ENCODE peak calls at places on chromosomes 2 and 18, in four cellular contexts. One of them, this sample, is unnamed.

GRCh38 chr2:231522418-231523180 is 7.6 kb downstream of the NMUR1 start:
- DNase-seq in GM23338: no peak
- DNase-seq in GM23248: peak
- DNase-seq in hepatocyte: no peak
- DNase-seq in this sample: no peak

GRCh38 chr2:29610569-29610968 is 310.8 kb downstream of the ALK start:
- DNase-seq in GM23338: no peak
- DNase-seq in hepatocyte: no peak
- DNase-seq in GM23248: no peak
- DNase-seq in this sample: no peak

GRCh38 chr2:121649402-121649651 is at the start of gene CLASP1:
- DNase-seq in GM23338: peak
- DNase-seq in GM23248: peak
- DNase-seq in hepatocyte: peak
- DNase-seq in this sample: peak

GRCh38 chr18:55239764-55240163 is 280.5 kb upstream of the CCDC68 start:
- DNase-seq in hepatocyte: no peak
- DNase-seq in GM23248: no peak
- DNase-seq in GM23338: no peak
- DNase-seq in this sample: no peak

GRCh38 chr2:45652090-45653050 is 895 bp downstream of the PRKCE start:
- DNase-seq in GM23338: peak
- DNase-seq in hepatocyte: peak
- DNase-seq in GM23248: peak
- DNase-seq in this sample: peak

GRCh38 chr2:172148246-172148645 is 45.5 kb upstream of the DLX2 start:
- DNase-seq in hepatocyte: no peak
- DNase-seq in GM23338: no peak
- DNase-seq in GM23248: peak
- DNase-seq in this sample: no peak

GRCh38 chr18:9653390-9653789 is 39.0 kb upstream of the PPP4R1 start:
- DNase-seq in hepatocyte: no peak
- DNase-seq in GM23338: no peak
- DNase-seq in GM23248: peak
- DNase-seq in this sample: no peak

GRCh38 chr2:108910541-108911396 is 78.3 kb downstream of the EDAR start:
- DNase-seq in hepatocyte: no peak
- DNase-seq in GM23338: no peak
- DNase-seq in GM23248: no peak
- DNase-seq in this sample: no peak

GRCh38 chr2:44941551-44942234 is at the start of gene SIX3:
- DNase-seq in GM23338: peak
- DNase-seq in GM23248: peak
- DNase-seq in hepatocyte: no peak
- DNase-seq in this sample: peak

GRCh38 chr18:24561369-24561768 is 100.9 kb downstream of the HRH4 start:
- DNase-seq in GM23248: no peak
- DNase-seq in hepatocyte: no peak
- DNase-seq in GM23338: no peak
- DNase-seq in this sample: no peak

GRCh38 chr2:30272761-30273573 is 41.6 kb downstream of the LBH start:
- DNase-seq in GM23338: no peak
- DNase-seq in GM23248: peak
- DNase-seq in hepatocyte: peak
- DNase-seq in this sample: no peak

GRCh38 chr18:79577451-79578395 is 101.9 kb upstream of the CTDP1 start:
- DNase-seq in GM23248: peak
- DNase-seq in GM23338: no peak
- DNase-seq in hepatocyte: no peak
- DNase-seq in this sample: no peak
- TF ChIP-seq EZH2phosphoT487 in GM23248: no peak
- TF ChIP-seq EZH2phosphoT487 in GM23338: no peak
- TF ChIP-seq EZH2phosphoT487 in hepatocyte: no peak
- TF ChIP-seq EZH2phosphoT487 in this sample: no peak

GRCh38 chr18:69399253-69399652 is 1.4 kb upstream of the DOK6 start:
- DNase-seq in GM23248: no peak
- DNase-seq in hepatocyte: no peak
- DNase-seq in GM23338: peak
- DNase-seq in this sample: peak

GRCh38 chr18:69401475-69402218 is 959 bp downstream of the DOK6 start:
- DNase-seq in hepatocyte: peak
- DNase-seq in GM23248: peak
- DNase-seq in GM23338: peak
- DNase-seq in this sample: peak

GRCh38 chr18:69400976-69401474 is 337 bp downstream of the DOK6 start:
- DNase-seq in GM23338: peak
- DNase-seq in GM23248: peak
- DNase-seq in hepatocyte: no peak
- DNase-seq in this sample: peak

GRCh38 chr18:69402219-69402989 is 1.7 kb downstream of the DOK6 start:
- DNase-seq in GM23338: peak
- DNase-seq in GM23248: peak
- DNase-seq in hepatocyte: peak
- DNase-seq in this sample: peak

DNA sequence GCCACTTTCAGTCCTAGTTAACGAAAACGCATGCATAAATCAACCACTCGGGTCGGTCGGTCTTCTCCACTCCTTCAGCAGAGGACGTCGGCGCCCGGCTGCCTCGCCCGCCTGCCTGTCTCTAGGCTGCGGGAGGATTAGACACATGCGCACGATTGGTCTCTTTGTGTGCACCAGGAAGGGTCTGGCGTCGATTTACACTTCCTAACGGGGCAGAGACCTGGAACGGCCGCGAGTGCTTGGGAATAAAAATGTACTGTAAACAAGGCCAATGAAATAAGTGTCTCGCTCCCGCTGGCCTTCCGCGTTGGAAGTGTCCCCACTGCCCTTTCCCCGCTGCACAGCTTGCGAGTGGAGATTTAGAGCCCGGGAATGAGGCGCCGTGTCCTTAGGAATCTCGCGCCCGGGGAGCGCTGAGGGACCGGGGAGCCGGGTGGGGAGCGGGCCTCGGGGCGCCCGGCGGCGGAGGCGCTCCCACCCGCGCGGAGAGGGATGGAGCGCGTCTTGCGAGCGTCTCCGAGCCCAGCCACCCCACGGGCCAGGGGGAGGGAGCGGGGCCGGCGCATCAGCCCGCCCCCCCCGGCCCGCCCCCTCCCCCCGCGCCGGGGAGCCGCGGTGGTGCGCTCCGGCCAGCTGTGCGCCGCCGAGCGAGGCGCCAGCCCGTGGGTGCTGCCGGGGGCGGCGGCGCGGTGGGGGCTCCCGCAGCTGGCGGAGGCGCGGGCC is at the start of gene DOK6:
- DNase-seq in hepatocyte: peak
- DNase-seq in GM23248: peak
- DNase-seq in GM23338: peak
- DNase-seq in this sample: peak
- TF ChIP-seq EZH2 in hepatocyte: no peak
- TF ChIP-seq EZH2 in GM23248: no peak
- TF ChIP-seq EZH2 in GM23338: peak
- TF ChIP-seq EZH2 in this sample: no peak

GRCh38 chr2:62501794-62502500 is 4.0 kb downstream of the TMEM17 start:
- DNase-seq in hepatocyte: no peak
- DNase-seq in GM23248: peak
- DNase-seq in GM23338: no peak
- DNase-seq in this sample: no peak

GRCh38 chr2:62504657-62505056 is 1.3 kb downstream of the TMEM17 start:
- DNase-seq in hepatocyte: no peak
- DNase-seq in GM23248: no peak
- DNase-seq in GM23338: no peak
- DNase-seq in this sample: no peak

GRCh38 chr2:62505109-62505508 is 886 bp downstream of the TMEM17 start:
- DNase-seq in GM23338: no peak
- DNase-seq in hepatocyte: no peak
- DNase-seq in GM23248: no peak
- DNase-seq in this sample: no peak

GRCh38 chr2:62506421-62506750 is 391 bp upstream of the TMEM17 start:
- DNase-seq in hepatocyte: no peak
- DNase-seq in GM23248: no peak
- DNase-seq in GM23338: no peak
- DNase-seq in this sample: no peak

GRCh38 chr2:62505649-62506420 is at the start of gene TMEM17:
- DNase-seq in hepatocyte: peak
- DNase-seq in GM23248: peak
- DNase-seq in GM23338: peak
- DNase-seq in this sample: peak
- H3K27ac ChIP-seq in hepatocyte: peak
- H3K27ac ChIP-seq in GM23248: peak
- H3K27ac ChIP-seq in GM23338: peak
- H3K27ac ChIP-seq in this sample: peak

DNA sequence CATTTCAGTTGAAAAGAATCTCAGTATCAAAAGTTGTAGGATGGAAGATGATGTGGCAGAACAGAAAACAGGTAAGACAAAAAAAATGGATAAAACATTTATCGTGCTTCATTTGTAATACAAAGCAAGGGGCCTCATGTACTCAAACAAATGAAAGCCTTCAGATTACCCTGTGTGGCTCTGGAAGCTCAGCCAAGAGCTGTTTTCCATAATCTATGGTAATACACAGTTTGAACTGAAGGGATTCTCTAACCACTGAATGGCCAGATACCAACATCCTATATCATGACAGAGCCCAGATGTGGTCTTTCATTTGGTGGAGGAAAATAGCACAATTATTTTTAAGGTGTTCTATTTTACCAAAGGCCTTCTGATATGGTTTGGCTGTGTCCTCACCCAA is 272.1 kb upstream of the RND3 start:
- DNase-seq in GM23248: no peak
- DNase-seq in hepatocyte: no peak
- DNase-seq in GM23338: peak
- DNase-seq in this sample: no peak
- TF ChIP-seq EZH2phosphoT487 in GM23248: no peak
- TF ChIP-seq EZH2phosphoT487 in hepatocyte: no peak
- TF ChIP-seq EZH2phosphoT487 in GM23338: no peak
- TF ChIP-seq EZH2phosphoT487 in this sample: no peak

GRCh38 chr2:131426727-131427126 is 49.2 kb upstream of the TUBA3D start:
- DNase-seq in GM23338: no peak
- DNase-seq in GM23248: no peak
- DNase-seq in hepatocyte: no peak
- DNase-seq in this sample: no peak

GRCh38 chr2:131431336-131431735 is 44.6 kb upstream of the TUBA3D start:
- DNase-seq in GM23338: no peak
- DNase-seq in GM23248: no peak
- DNase-seq in hepatocyte: no peak
- DNase-seq in this sample: no peak

GRCh38 chr2:131419447-131419846 is 55.5 kb upstream of the RAB6D start:
- DNase-seq in hepatocyte: no peak
- DNase-seq in GM23248: peak
- DNase-seq in GM23338: peak
- DNase-seq in this sample: peak

DNA sequence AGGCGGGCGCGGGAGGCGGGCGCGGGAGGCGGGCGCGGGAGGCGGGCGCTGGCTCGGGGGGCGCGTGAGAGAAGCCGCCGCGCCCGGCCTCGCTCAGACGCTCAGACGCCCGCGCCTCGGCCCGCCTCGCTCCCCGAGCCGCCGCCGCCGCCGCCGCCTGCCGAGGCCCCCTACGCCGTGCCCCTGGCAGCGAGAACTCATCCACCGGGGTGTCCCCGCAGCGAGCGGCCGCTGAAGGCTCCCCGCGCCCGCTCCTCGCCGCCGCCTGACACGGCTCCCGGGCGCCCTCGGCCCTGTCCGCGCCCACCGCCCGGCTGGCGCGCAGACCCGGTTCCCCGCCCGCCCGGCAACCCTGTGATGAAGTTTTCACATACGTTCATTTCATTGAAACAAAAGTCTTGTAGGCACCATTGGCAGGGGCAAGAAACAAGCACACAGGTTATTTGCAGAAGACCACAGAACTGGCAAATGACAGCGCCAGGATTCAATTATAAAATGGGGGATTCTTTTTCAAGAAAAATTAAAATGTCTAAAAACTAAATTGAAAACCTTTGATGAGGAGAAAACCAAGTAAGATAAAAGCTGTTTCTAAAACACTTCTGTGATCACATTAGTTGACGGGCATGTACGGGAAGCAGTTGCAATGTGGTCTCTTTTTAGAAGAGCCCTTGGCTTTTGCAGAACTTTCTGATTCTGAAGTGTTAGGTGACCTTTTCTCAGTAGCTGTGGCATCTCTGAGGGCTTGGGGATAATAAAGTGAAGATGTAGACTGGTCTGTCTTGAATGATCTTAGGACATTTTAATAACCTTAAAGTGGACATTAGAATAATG is 50.5 kb upstream of the TUBA3D start:
- DNase-seq in hepatocyte: peak
- DNase-seq in GM23338: peak
- DNase-seq in GM23248: no peak
- DNase-seq in this sample: peak
- TF ChIP-seq EZH2 in hepatocyte: peak
- TF ChIP-seq EZH2 in GM23338: peak
- TF ChIP-seq EZH2 in GM23248: peak
- TF ChIP-seq EZH2 in this sample: peak

GRCh38 chr2:9545502-9545901 is 10.1 kb downstream of the ADAM17 start:
- DNase-seq in GM23338: no peak
- DNase-seq in GM23248: no peak
- DNase-seq in hepatocyte: no peak
- DNase-seq in this sample: no peak
- H3K27ac ChIP-seq in GM23338: no peak
- H3K27ac ChIP-seq in GM23248: no peak
- H3K27ac ChIP-seq in hepatocyte: no peak
- H3K27ac ChIP-seq in this sample: no peak

GRCh38 chr2:138830547-138830946 is 50.4 kb upstream of the NXPH2 start:
- DNase-seq in GM23338: no peak
- DNase-seq in hepatocyte: no peak
- DNase-seq in GM23248: no peak
- DNase-seq in this sample: no peak
- TF ChIP-seq EZH2phosphoT487 in GM23338: no peak
- TF ChIP-seq EZH2phosphoT487 in hepatocyte: no peak
- TF ChIP-seq EZH2phosphoT487 in GM23248: no peak
- TF ChIP-seq EZH2phosphoT487 in this sample: no peak

This sample was measured in neural progenitor cell.